ENCODE peak calls at places on chromosomes 7 and 10, in six cellular contexts. One of them, this sample, is unnamed.

GRCh38 chr7:121714559-121715303 is 158.2 kb upstream of the PTPRZ1 start:
- DNase-seq in left ventricle myocardium superior: no peak
- DNase-seq in AG10803: no peak
- DNase-seq in smooth muscle cell of the brain vasculature: no peak
- DNase-seq in GM06990: no peak
- DNase-seq in effector CD4-positive, alpha-beta T cell: no peak
- DNase-seq in this sample: no peak

GRCh38 chr10:131310054-131310903 is 1.2 kb downstream of the TCERG1L start:
- DNase-seq in left ventricle myocardium superior: no peak
- DNase-seq in AG10803: no peak
- DNase-seq in smooth muscle cell of the brain vasculature: no peak
- DNase-seq in GM06990: no peak
- DNase-seq in effector CD4-positive, alpha-beta T cell: no peak
- DNase-seq in this sample: no peak

GRCh38 chr10:58696736-58697135 is 184.1 kb downstream of the BICC1 start:
- DNase-seq in left ventricle myocardium superior: no peak
- DNase-seq in AG10803: peak; percentile 63
- DNase-seq in smooth muscle cell of the brain vasculature: peak; percentile 28
- DNase-seq in GM06990: no peak
- DNase-seq in effector CD4-positive, alpha-beta T cell: no peak
- DNase-seq in this sample: no peak

GRCh38 chr10:120948889-120949382 is 97.8 kb downstream of the WDR11 start:
- DNase-seq in left ventricle myocardium superior: peak; percentile 83
- DNase-seq in AG10803: peak; percentile 57
- DNase-seq in smooth muscle cell of the brain vasculature: peak; percentile 52
- DNase-seq in GM06990: peak; percentile 68
- DNase-seq in effector CD4-positive, alpha-beta T cell: peak; percentile 11
- DNase-seq in this sample: no peak

GRCh38 chr10:19811517-19811916 is 4.7 kb upstream of the PLXDC2 start:
- DNase-seq in left ventricle myocardium superior: no peak
- DNase-seq in AG10803: peak; percentile 9
- DNase-seq in smooth muscle cell of the brain vasculature: no peak
- DNase-seq in GM06990: no peak
- DNase-seq in effector CD4-positive, alpha-beta T cell: no peak
- DNase-seq in this sample: no peak

GRCh38 chr7:27423290-27423689 is 180.7 kb downstream of the EVX1 start:
- DNase-seq in left ventricle myocardium superior: no peak
- DNase-seq in AG10803: no peak
- DNase-seq in smooth muscle cell of the brain vasculature: no peak
- DNase-seq in GM06990: no peak
- DNase-seq in effector CD4-positive, alpha-beta T cell: no peak
- DNase-seq in this sample: no peak

GRCh38 chr10:133279961-133280283 is 3.3 kb upstream of the ADAM8 start:
- DNase-seq in left ventricle myocardium superior: no peak
- DNase-seq in AG10803: no peak
- DNase-seq in smooth muscle cell of the brain vasculature: no peak
- DNase-seq in GM06990: no peak
- DNase-seq in effector CD4-positive, alpha-beta T cell: no peak
- DNase-seq in this sample: no peak

GRCh38 chr10:32346551-32347362 is at the start of gene EPC1:
- DNase-seq in left ventricle myocardium superior: peak; percentile 92
- DNase-seq in AG10803: peak; percentile 88
- DNase-seq in smooth muscle cell of the brain vasculature: peak; percentile 76
- DNase-seq in GM06990: peak; percentile 93
- DNase-seq in effector CD4-positive, alpha-beta T cell: peak; percentile 81
- DNase-seq in this sample: peak; percentile 75

GRCh38 chr7:81244213-81244612 is 325.4 kb upstream of the SEMA3C start:
- DNase-seq in left ventricle myocardium superior: no peak
- DNase-seq in AG10803: peak; percentile 13
- DNase-seq in smooth muscle cell of the brain vasculature: no peak
- DNase-seq in GM06990: no peak
- DNase-seq in effector CD4-positive, alpha-beta T cell: no peak
- DNase-seq in this sample: no peak

GRCh38 chr10:121282797-121283515 is 315.3 kb downstream of the FGFR2 start:
- DNase-seq in left ventricle myocardium superior: no peak
- DNase-seq in AG10803: no peak
- DNase-seq in smooth muscle cell of the brain vasculature: no peak
- DNase-seq in GM06990: no peak
- DNase-seq in effector CD4-positive, alpha-beta T cell: no peak
- DNase-seq in this sample: no peak

GRCh38 chr10:69757553-69758309 is 44.0 kb upstream of the COL13A1 start:
- DNase-seq in left ventricle myocardium superior: peak; percentile 65
- DNase-seq in AG10803: peak; percentile 86
- DNase-seq in smooth muscle cell of the brain vasculature: peak; percentile 67
- DNase-seq in GM06990: no peak
- DNase-seq in effector CD4-positive, alpha-beta T cell: no peak
- DNase-seq in this sample: no peak

GRCh38 chr10:44874176-44874575 is 37.0 kb upstream of the TMEM72 start:
- DNase-seq in left ventricle myocardium superior: peak; percentile 60
- DNase-seq in AG10803: no peak
- DNase-seq in smooth muscle cell of the brain vasculature: no peak
- DNase-seq in GM06990: no peak
- DNase-seq in effector CD4-positive, alpha-beta T cell: no peak
- DNase-seq in this sample: no peak

GRCh38 chr7:38425509-38425908 is 152.1 kb upstream of the TARP start:
- DNase-seq in left ventricle myocardium superior: no peak
- DNase-seq in AG10803: no peak
- DNase-seq in smooth muscle cell of the brain vasculature: no peak
- DNase-seq in GM06990: no peak
- DNase-seq in effector CD4-positive, alpha-beta T cell: no peak
- DNase-seq in this sample: no peak

GRCh38 chr10:34504534-34504933 is 310.6 kb downstream of the PARD3 start:
- DNase-seq in left ventricle myocardium superior: no peak
- DNase-seq in AG10803: no peak
- DNase-seq in smooth muscle cell of the brain vasculature: no peak
- DNase-seq in GM06990: no peak
- DNase-seq in effector CD4-positive, alpha-beta T cell: no peak
- DNase-seq in this sample: no peak

GRCh38 chr10:130179640-130180039 is 43.4 kb downstream of the GLRX3 start:
- DNase-seq in left ventricle myocardium superior: no peak
- DNase-seq in AG10803: peak; percentile 70
- DNase-seq in smooth muscle cell of the brain vasculature: peak; percentile 37
- DNase-seq in GM06990: no peak
- DNase-seq in effector CD4-positive, alpha-beta T cell: no peak
- DNase-seq in this sample: no peak

GRCh38 chr7:22667562-22668239 is 59.3 kb upstream of the IL6 start:
- DNase-seq in left ventricle myocardium superior: no peak
- DNase-seq in AG10803: peak; percentile 41
- DNase-seq in smooth muscle cell of the brain vasculature: no peak
- DNase-seq in GM06990: no peak
- DNase-seq in effector CD4-positive, alpha-beta T cell: no peak
- DNase-seq in this sample: no peak

GRCh38 chr10:120750167-120750566 is 101.0 kb upstream of the WDR11 start:
- DNase-seq in left ventricle myocardium superior: no peak
- DNase-seq in AG10803: no peak
- DNase-seq in smooth muscle cell of the brain vasculature: no peak
- DNase-seq in GM06990: no peak
- DNase-seq in effector CD4-positive, alpha-beta T cell: no peak
- DNase-seq in this sample: no peak

GRCh38 chr7:127995866-127996215 is 35.4 kb downstream of the LRRC4 start:
- DNase-seq in left ventricle myocardium superior: peak; percentile 66
- DNase-seq in AG10803: no peak
- DNase-seq in smooth muscle cell of the brain vasculature: no peak
- DNase-seq in GM06990: no peak
- DNase-seq in effector CD4-positive, alpha-beta T cell: no peak
- DNase-seq in this sample: no peak

GRCh38 chr10:31617767-31618166 is 298.8 kb downstream of the ZEB1 start:
- DNase-seq in left ventricle myocardium superior: no peak
- DNase-seq in AG10803: no peak
- DNase-seq in smooth muscle cell of the brain vasculature: no peak
- DNase-seq in GM06990: no peak
- DNase-seq in effector CD4-positive, alpha-beta T cell: no peak
- DNase-seq in this sample: no peak

GRCh38 chr10:99630439-99630838 is 10.2 kb upstream of the SLC25A28 start:
- DNase-seq in left ventricle myocardium superior: no peak
- DNase-seq in AG10803: peak; percentile 68
- DNase-seq in smooth muscle cell of the brain vasculature: no peak
- DNase-seq in GM06990: no peak
- DNase-seq in effector CD4-positive, alpha-beta T cell: no peak
- DNase-seq in this sample: no peak

GRCh38 chr7:220151-220841 is 27.9 kb downstream of the FAM20C start:
- DNase-seq in left ventricle myocardium superior: no peak
- DNase-seq in AG10803: no peak
- DNase-seq in smooth muscle cell of the brain vasculature: no peak
- DNase-seq in GM06990: no peak
- DNase-seq in effector CD4-positive, alpha-beta T cell: no peak
- DNase-seq in this sample: no peak

GRCh38 chr7:47087866-47088265 is 494.0 kb downstream of the TNS3 start:
- DNase-seq in left ventricle myocardium superior: no peak
- DNase-seq in AG10803: peak; percentile 40
- DNase-seq in smooth muscle cell of the brain vasculature: no peak
- DNase-seq in GM06990: no peak
- DNase-seq in effector CD4-positive, alpha-beta T cell: no peak
- DNase-seq in this sample: no peak

GRCh38 chr10:67622506-67622905 is 73.5 kb downstream of the CTNNA3 start:
- DNase-seq in left ventricle myocardium superior: no peak
- DNase-seq in AG10803: no peak
- DNase-seq in smooth muscle cell of the brain vasculature: no peak
- DNase-seq in GM06990: no peak
- DNase-seq in effector CD4-positive, alpha-beta T cell: no peak
- DNase-seq in this sample: no peak

GRCh38 chr7:105185290-105186010 is 171.4 kb downstream of the KMT2E start:
- DNase-seq in left ventricle myocardium superior: no peak
- DNase-seq in AG10803: no peak
- DNase-seq in smooth muscle cell of the brain vasculature: no peak
- DNase-seq in GM06990: no peak
- DNase-seq in effector CD4-positive, alpha-beta T cell: no peak
- DNase-seq in this sample: no peak

GRCh38 chr7:44106311-44107065 is 2.3 kb downstream of the AEBP1 start:
- DNase-seq in left ventricle myocardium superior: no peak
- DNase-seq in AG10803: no peak
- DNase-seq in smooth muscle cell of the brain vasculature: no peak
- DNase-seq in GM06990: no peak
- DNase-seq in effector CD4-positive, alpha-beta T cell: no peak
- DNase-seq in this sample: no peak

GRCh38 chr7:41943098-41943577 is 240.2 kb upstream of the INHBA start:
- DNase-seq in left ventricle myocardium superior: peak; percentile 87
- DNase-seq in AG10803: peak; percentile 65
- DNase-seq in smooth muscle cell of the brain vasculature: peak; percentile 58
- DNase-seq in GM06990: peak; percentile 69
- DNase-seq in effector CD4-positive, alpha-beta T cell: peak; percentile 44
- DNase-seq in this sample: no peak

GRCh38 chr10:99941942-99942835 is 67.6 kb downstream of the DNMBP start:
- DNase-seq in left ventricle myocardium superior: no peak
- DNase-seq in AG10803: peak; percentile 45
- DNase-seq in smooth muscle cell of the brain vasculature: no peak
- DNase-seq in GM06990: no peak
- DNase-seq in effector CD4-positive, alpha-beta T cell: no peak
- DNase-seq in this sample: no peak

GRCh38 chr7:78221961-78222751 is 423.6 kb downstream of the PHTF2 start:
- DNase-seq in left ventricle myocardium superior: no peak
- DNase-seq in AG10803: peak; percentile 94
- DNase-seq in smooth muscle cell of the brain vasculature: no peak
- DNase-seq in GM06990: no peak
- DNase-seq in effector CD4-positive, alpha-beta T cell: no peak
- DNase-seq in this sample: no peak

GRCh38 chr10:61981460-61981859 is 80.0 kb downstream of the ARID5B start:
- DNase-seq in left ventricle myocardium superior: no peak
- DNase-seq in AG10803: no peak
- DNase-seq in smooth muscle cell of the brain vasculature: no peak
- DNase-seq in GM06990: no peak
- DNase-seq in effector CD4-positive, alpha-beta T cell: no peak
- DNase-seq in this sample: no peak

This sample was measured in GM12864.